ENCODE peak calls at places on chromosomes 6 and 20, in five cellular contexts. T is left cardiac atrium; F is activated CD4-positive, alpha-beta memory T cell treated with anti-CD3 and anti-CD28 coated beads, Interleukin-2, amount 10 ng/mL, durations not matched to agents 7 days and 5 days; A is hepatocyte; M is DMS153. S is an unnamed sample.

GRCh38 chr20:42494290-42494689 is 695.4 kb downstream of the PTPRT start:
- DNase-seq in T (no peak), F (no peak), A (no peak), M (no peak), S (no peak)

GRCh38 chr6:14881399-14881798 is 364.5 kb upstream of the JARID2 start:
- DNase-seq in T (no peak), F (no peak), A (no peak), M (no peak), S (no peak)

GRCh38 chr6:25419879-25420278 is 140.7 kb downstream of the CARMIL1 start:
- DNase-seq in T (no peak), F (no peak), A (no peak), M (no peak), S (no peak)

GRCh38 chr6:111813247-111814162 is 59.7 kb downstream of the FYN start:
- DNase-seq in T (no peak), F (no peak), A (no peak), M (no peak), S (no peak)

GRCh38 chr20:55200317-55200716 is 724.9 kb downstream of the DOK5 start:
- DNase-seq in T (no peak), F (no peak), A (no peak), M (no peak), S (no peak)

GRCh38 chr6:24930386-24930785 is 5.4 kb downstream of the RIPOR2 start:
- DNase-seq in T (no peak), F (no peak), A (no peak), M (no peak), S (peak)

GRCh38 chr20:62523473-62524203 is 47.8 kb upstream of the GATA5 start:
- DNase-seq in T (no peak), F (peak), A (peak), M (no peak), S (no peak)

GRCh38 chr6:35948725-35949124 is 27.8 kb upstream of the SRPK1 start:
- DNase-seq in T (no peak), F (no peak), A (no peak), M (no peak), S (no peak)

GRCh38 chr6:125787791-125788190 is 3.0 kb upstream of the NCOA7 start:
- DNase-seq in T (no peak), F (no peak), A (peak), M (no peak), S (no peak)

GRCh38 chr6:146154197-146154596 is 125.3 kb downstream of the GRM1 start:
- DNase-seq in T (no peak), F (no peak), A (no peak), M (no peak), S (no peak)

GRCh38 chr6:56424068-56424467 is 176.7 kb upstream of the COL21A1 start:
- DNase-seq in T (no peak), F (no peak), A (no peak), M (no peak), S (no peak)

GRCh38 chr20:44701889-44702288 is 13.3 kb upstream of the CCN5 start:
- DNase-seq in T (no peak), F (no peak), A (no peak), M (no peak), S (no peak)

GRCh38 chr6:4180653-4181255 is 45.4 kb upstream of the ECI2 start:
- DNase-seq in T (no peak), F (no peak), A (no peak), M (no peak), S (peak)

GRCh38 chr20:6489361-6490154 is 277.9 kb upstream of the BMP2 start:
- DNase-seq in T (no peak), F (no peak), A (peak), M (no peak), S (no peak)

GRCh38 chr20:63178889-63179751 is 36.8 kb downstream of the YTHDF1 start:
- DNase-seq in T (peak), F (peak), A (peak), M (peak), S (no peak)

GRCh38 chr6:103872683-103873082 is 987.0 kb downstream of the HACE1 start:
- DNase-seq in T (no peak), F (no peak), A (no peak), M (no peak), S (no peak)

GRCh38 chr20:45406260-45407066 is 1.6 kb upstream of the DBNDD2 start:
- DNase-seq in T (peak), F (peak), A (peak), M (peak), S (no peak)

GRCh38 chr20:35562541-35563110 is 20.7 kb downstream of the ERGIC3 start:
- DNase-seq in T (no peak), F (no peak), A (no peak), M (no peak), S (no peak)

GRCh38 chr6:158008894-158009891 is 27.5 kb downstream of the SYNJ2 start:
- DNase-seq in T (peak), F (peak), A (peak), M (no peak), S (no peak)

GRCh38 chr20:17931513-17931912 is 37.1 kb downstream of the SNX5 start:
- DNase-seq in T (no peak), F (no peak), A (no peak), M (no peak), S (no peak)

GRCh38 chr6:93624408-93624807 is 205.0 kb upstream of the EPHA7 start:
- DNase-seq in T (no peak), F (no peak), A (no peak), M (peak), S (no peak)

GRCh38 chr6:55652429-55652828 is 73.4 kb upstream of the HMGCLL1 start:
- DNase-seq in T (no peak), F (no peak), A (no peak), M (no peak), S (no peak)

GRCh38 chr6:4253604-4254211 is 118.3 kb upstream of the ECI2 start:
- DNase-seq in T (peak), F (no peak), A (peak), M (peak), S (peak)

GRCh38 chr6:165894228-165894825 is 231.3 kb upstream of the PDE10A start:
- DNase-seq in T (no peak), F (no peak), A (no peak), M (no peak), S (no peak)

GRCh38 chr6:134178230-134179044 is 126.0 kb upstream of the SLC2A12 start:
- DNase-seq in T (peak), F (peak), A (peak), M (no peak), S (peak)

GRCh38 chr6:149077208-149077607 is 240.3 kb upstream of the TAB2 start:
- DNase-seq in T (no peak), F (no peak), A (no peak), M (no peak), S (no peak)

GRCh38 chr20:44725852-44726251 is 10.7 kb downstream of the CCN5 start:
- DNase-seq in T (no peak), F (no peak), A (no peak), M (no peak), S (no peak)

GRCh38 chr6:94511502-94512088 is 1065.7 kb upstream of the MANEA start:
- DNase-seq in T (no peak), F (no peak), A (no peak), M (no peak), S (no peak)

GRCh38 chr6:139942333-139942732 is 567.9 kb upstream of the CITED2 start:
- DNase-seq in T (no peak), F (no peak), A (no peak), M (no peak), S (no peak)

S was measured in AG04450.